ENCODE peak calls at places on chromosomes 6 and 20, in four cellular contexts. Q is AG08395, G is T-helper 2 cell, O is choroid plexus epithelial cell. V is an unnamed sample.

GRCh38 chr6:90911600-90911999 is 324.7 kb upstream of the MAP3K7 start:
- DNase-seq in Q (no peak), O (no peak), G (no peak), V (no peak)

GRCh38 chr6:13765570-13765969 is 48.8 kb downstream of the MCUR1 start:
- DNase-seq in Q (no peak), G (no peak), O (no peak), V (peak)

GRCh38 chr6:34529665-34530327 is 26.3 kb downstream of the SPDEF start:
- DNase-seq in Q (no peak), G (no peak), O (no peak), V (no peak)

GRCh38 chr6:152170702-152171667 is 363.5 kb downstream of the ESR1 start:
- DNase-seq in G (no peak), Q (no peak), O (peak), V (peak)

GRCh38 chr6:124970763-124971162 is 8.5 kb downstream of the RNF217 start:
- DNase-seq in Q (no peak), G (no peak), O (no peak), V (no peak)

GRCh38 chr6:128508588-128509296 is 11.7 kb downstream of the PTPRK start:
- DNase-seq in G (no peak), Q (peak), O (peak), V (peak)

GRCh38 chr6:169807219-169807618 is 55.8 kb downstream of the ERMARD start:
- DNase-seq in G (no peak), O (no peak), Q (no peak), V (no peak)

GRCh38 chr20:33423141-33423834 is 20.3 kb downstream of the SNTA1 start:
- DNase-seq in O (peak), Q (peak), G (no peak), V (peak)

GRCh38 chr6:86331889-86332288 is 605.4 kb upstream of the HTR1E start:
- DNase-seq in O (no peak), G (no peak), Q (no peak), V (no peak)

GRCh38 chr6:66735106-66735890 is 1028.3 kb upstream of the EYS start:
- DNase-seq in G (no peak), Q (no peak), O (peak), V (peak)